ENCODE peak calls at places on chromosome X, in nine cellular contexts. One of them, this sample, is unnamed.

GRCh38 chrX:68693481-68694410 is 46.3 kb downstream of the STARD8 start:
- ATAC-seq in right cardiac atrium: peak
- ATAC-seq in naive B cell: no peak
- ATAC-seq in left lung: peak
- ATAC-seq in naive thymus-derived CD4-positive, alpha-beta T cell: peak
- ATAC-seq in effector memory CD8-positive, alpha-beta T cell: no peak
- ATAC-seq in activated CD8-positive, alpha-beta T cell treated with anti-CD3 and anti-CD28 coated beads, Interleukin-2, amount 10 ng/mL, durations not matched to agents 7 days and 5 days: peak
- ATAC-seq in upper lobe of left lung: peak
- ATAC-seq in heart left ventricle: peak
- ATAC-seq in this sample: no peak

GRCh38 chrX:111394581-111394980 is 17.4 kb downstream of the DCX start:
- ATAC-seq in activated CD8-positive, alpha-beta T cell treated with anti-CD3 and anti-CD28 coated beads, Interleukin-2, amount 10 ng/mL, durations not matched to agents 7 days and 5 days: no peak
- ATAC-seq in left lung: no peak
- ATAC-seq in upper lobe of left lung: no peak
- ATAC-seq in naive B cell: no peak
- ATAC-seq in effector memory CD8-positive, alpha-beta T cell: no peak
- ATAC-seq in naive thymus-derived CD4-positive, alpha-beta T cell: no peak
- ATAC-seq in right cardiac atrium: no peak
- ATAC-seq in heart left ventricle: peak
- ATAC-seq in this sample: no peak

GRCh38 chrX:39627257-39627656 is 470.5 kb downstream of the BCOR start:
- ATAC-seq in heart left ventricle: no peak
- ATAC-seq in activated CD8-positive, alpha-beta T cell treated with anti-CD3 and anti-CD28 coated beads, Interleukin-2, amount 10 ng/mL, durations not matched to agents 7 days and 5 days: no peak
- ATAC-seq in upper lobe of left lung: no peak
- ATAC-seq in naive B cell: no peak
- ATAC-seq in left lung: no peak
- ATAC-seq in effector memory CD8-positive, alpha-beta T cell: no peak
- ATAC-seq in naive thymus-derived CD4-positive, alpha-beta T cell: no peak
- ATAC-seq in right cardiac atrium: no peak
- ATAC-seq in this sample: no peak

GRCh38 chrX:41085883-41086626 is 810 bp downstream of the USP9X start:
- ATAC-seq in left lung: peak
- ATAC-seq in naive thymus-derived CD4-positive, alpha-beta T cell: no peak
- ATAC-seq in activated CD8-positive, alpha-beta T cell treated with anti-CD3 and anti-CD28 coated beads, Interleukin-2, amount 10 ng/mL, durations not matched to agents 7 days and 5 days: peak
- ATAC-seq in upper lobe of left lung: peak
- ATAC-seq in heart left ventricle: peak
- ATAC-seq in naive B cell: peak
- ATAC-seq in effector memory CD8-positive, alpha-beta T cell: peak
- ATAC-seq in right cardiac atrium: peak
- ATAC-seq in this sample: peak

GRCh38 chrX:41334866-41335589 is 1.1 kb downstream of the DDX3X start:
- ATAC-seq in upper lobe of left lung: peak
- ATAC-seq in naive thymus-derived CD4-positive, alpha-beta T cell: peak
- ATAC-seq in heart left ventricle: peak
- ATAC-seq in activated CD8-positive, alpha-beta T cell treated with anti-CD3 and anti-CD28 coated beads, Interleukin-2, amount 10 ng/mL, durations not matched to agents 7 days and 5 days: peak
- ATAC-seq in effector memory CD8-positive, alpha-beta T cell: peak
- ATAC-seq in left lung: peak
- ATAC-seq in right cardiac atrium: peak
- ATAC-seq in naive B cell: peak
- ATAC-seq in this sample: peak

GRCh38 chrX:112058255-112058654 is 24.3 kb downstream of the TRPC5 start:
- ATAC-seq in naive B cell: no peak
- ATAC-seq in right cardiac atrium: no peak
- ATAC-seq in activated CD8-positive, alpha-beta T cell treated with anti-CD3 and anti-CD28 coated beads, Interleukin-2, amount 10 ng/mL, durations not matched to agents 7 days and 5 days: no peak
- ATAC-seq in heart left ventricle: no peak
- ATAC-seq in naive thymus-derived CD4-positive, alpha-beta T cell: no peak
- ATAC-seq in effector memory CD8-positive, alpha-beta T cell: no peak
- ATAC-seq in upper lobe of left lung: no peak
- ATAC-seq in left lung: no peak
- ATAC-seq in this sample: no peak

GRCh38 chrX:40439625-40440532 is 140.9 kb upstream of the ATP6AP2 start:
- ATAC-seq in heart left ventricle: no peak
- ATAC-seq in naive B cell: no peak
- ATAC-seq in activated CD8-positive, alpha-beta T cell treated with anti-CD3 and anti-CD28 coated beads, Interleukin-2, amount 10 ng/mL, durations not matched to agents 7 days and 5 days: no peak
- ATAC-seq in naive thymus-derived CD4-positive, alpha-beta T cell: peak
- ATAC-seq in upper lobe of left lung: no peak
- ATAC-seq in effector memory CD8-positive, alpha-beta T cell: no peak
- ATAC-seq in right cardiac atrium: no peak
- ATAC-seq in left lung: no peak
- ATAC-seq in this sample: no peak

GRCh38 chrX:17361620-17362019 is 13.4 kb upstream of the NHS start:
- ATAC-seq in effector memory CD8-positive, alpha-beta T cell: no peak
- ATAC-seq in naive thymus-derived CD4-positive, alpha-beta T cell: no peak
- ATAC-seq in upper lobe of left lung: no peak
- ATAC-seq in heart left ventricle: no peak
- ATAC-seq in naive B cell: no peak
- ATAC-seq in activated CD8-positive, alpha-beta T cell treated with anti-CD3 and anti-CD28 coated beads, Interleukin-2, amount 10 ng/mL, durations not matched to agents 7 days and 5 days: no peak
- ATAC-seq in right cardiac atrium: no peak
- ATAC-seq in left lung: no peak
- ATAC-seq in this sample: no peak

GRCh38 chrX:10576777-10577444 is 43.5 kb downstream of the MID1 start:
- ATAC-seq in heart left ventricle: peak
- ATAC-seq in naive thymus-derived CD4-positive, alpha-beta T cell: no peak
- ATAC-seq in right cardiac atrium: peak
- ATAC-seq in upper lobe of left lung: peak
- ATAC-seq in left lung: no peak
- ATAC-seq in effector memory CD8-positive, alpha-beta T cell: no peak
- ATAC-seq in naive B cell: no peak
- ATAC-seq in activated CD8-positive, alpha-beta T cell treated with anti-CD3 and anti-CD28 coated beads, Interleukin-2, amount 10 ng/mL, durations not matched to agents 7 days and 5 days: no peak
- ATAC-seq in this sample: no peak

GRCh38 chrX:136176399-136176825 is 29.1 kb downstream of the FHL1 start:
- ATAC-seq in naive B cell: no peak
- ATAC-seq in left lung: peak
- ATAC-seq in activated CD8-positive, alpha-beta T cell treated with anti-CD3 and anti-CD28 coated beads, Interleukin-2, amount 10 ng/mL, durations not matched to agents 7 days and 5 days: no peak
- ATAC-seq in naive thymus-derived CD4-positive, alpha-beta T cell: no peak
- ATAC-seq in effector memory CD8-positive, alpha-beta T cell: no peak
- ATAC-seq in upper lobe of left lung: peak
- ATAC-seq in heart left ventricle: peak
- ATAC-seq in right cardiac atrium: peak
- ATAC-seq in this sample: no peak

This sample was measured in stimulated activated memory B cell treated with anti-CD40 and anti-IgM and Interleukin-4, amounts not matched to agents 10 μg/mL and 1 μg/mL and 100 μg/mL, for 72 hours.